ENCODE peak calls at places on chromosome 16, in seven cellular contexts. M is K562, S is HCT116, J is GM12878, T is H1, L is HepG2, G is SK-N-SH. B is an unnamed sample.

GRCh38 chr16:15564619-15565339 is 78.2 kb downstream of the MARF1 start:
- DNase-seq in M (no peak), S (no peak), J (no peak), T (no peak), L (no peak), G (no peak), B (no peak)

GRCh38 chr16:88472637-88473205 is 19.6 kb downstream of the ZFPM1 start:
- DNase-seq in M (no peak), S (no peak), J (no peak), T (no peak), L (no peak), G (no peak), B (no peak)

GRCh38 chr16:29974291-29975133 is 844 bp downstream of the TAOK2 start:
- DNase-seq in M (peak), S (no peak), J (no peak), T (no peak), L (no peak), G (peak), B (no peak)

GRCh38 chr16:46920402-46921068 is 36.4 kb downstream of the GPT2 start:
- DNase-seq in M (no peak), S (peak), J (no peak), T (no peak), L (peak), G (no peak), B (peak)

GRCh38 chr16:4494746-4495490 is 18.7 kb downstream of the HMOX2 start:
- DNase-seq in M (no peak), S (peak), J (no peak), T (no peak), L (no peak), G (no peak), B (no peak)

GRCh38 chr16:1019234-1019933 is 37.8 kb downstream of the SOX8 start:
- DNase-seq in M (no peak), S (no peak), J (no peak), T (no peak), L (no peak), G (peak), B (no peak)

GRCh38 chr16:56743840-56744239 is 13.9 kb downstream of the NUP93 start:
- DNase-seq in M (peak), S (no peak), J (no peak), T (no peak), L (no peak), G (no peak), B (no peak)

GRCh38 chr16:63913278-63913677 is 1208.6 kb downstream of the CDH11 start:
- DNase-seq in M (no peak), S (no peak), J (no peak), T (no peak), L (no peak), G (no peak), B (no peak)

GRCh38 chr16:85430523-85431381 is 182.4 kb upstream of the GSE1 start:
- DNase-seq in M (no peak), S (no peak), J (no peak), T (no peak), L (no peak), G (peak), B (no peak)

GRCh38 chr16:10610499-10611184 is 30.2 kb upstream of the EMP2 start:
- DNase-seq in M (no peak), S (no peak), J (no peak), T (no peak), L (peak), G (no peak), B (no peak)

GRCh38 chr16:10609410-10609774 is 29.0 kb upstream of the EMP2 start:
- DNase-seq in M (no peak), S (no peak), J (no peak), T (no peak), L (no peak), G (no peak), B (no peak)

GRCh38 chr16:10606607-10607006 is 26.2 kb upstream of the EMP2 start:
- DNase-seq in M (no peak), S (no peak), J (no peak), T (no peak), L (no peak), G (no peak), B (no peak)

GRCh38 chr16:10607157-10607556 is 26.8 kb upstream of the EMP2 start:
- DNase-seq in M (no peak), S (no peak), J (no peak), T (no peak), L (no peak), G (no peak), B (no peak)

DNA sequence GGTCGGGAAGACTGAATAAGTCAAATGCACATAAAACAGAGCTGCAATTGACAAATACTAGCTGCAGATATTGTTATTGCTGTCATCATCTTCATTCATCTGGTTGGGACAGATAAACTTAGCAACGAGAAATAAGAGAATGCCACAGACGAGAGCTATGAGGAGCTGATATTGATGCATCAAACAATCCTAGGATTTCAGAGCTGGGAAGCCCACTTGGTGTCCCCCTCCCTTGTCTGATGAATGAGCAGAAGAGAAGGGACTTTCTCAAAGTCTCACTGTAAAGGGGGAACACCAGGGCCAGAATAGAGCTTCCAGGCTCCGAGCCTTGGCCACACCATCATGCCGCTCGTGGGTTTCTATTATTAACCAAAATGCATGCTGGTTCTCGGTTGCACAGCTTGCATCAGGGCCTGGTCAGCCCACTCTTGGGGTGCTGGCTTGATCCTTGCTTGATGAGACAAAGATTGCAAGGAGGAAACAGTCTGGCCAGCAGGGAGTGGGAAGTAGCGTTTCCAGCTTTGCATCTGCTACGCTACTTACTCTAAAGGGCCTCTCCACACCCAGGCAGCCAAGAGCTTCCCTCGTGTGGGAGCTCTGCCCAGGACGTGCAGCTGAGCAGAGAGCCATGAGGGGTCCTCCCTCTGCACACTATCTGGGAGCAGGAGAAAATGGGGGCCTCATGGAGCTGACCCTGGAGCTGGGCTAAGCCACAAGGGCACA is 28.4 kb upstream of the EMP2 start:
- DNase-seq in M (no peak), S (no peak), J (no peak), T (no peak), L (no peak), G (no peak), B (no peak)
- TF ChIP-seq JUND in M (no peak), S (no peak), J (no peak), T (no peak), L (no peak), G (no peak), B (no peak)

GRCh38 chr16:66146689-66147330 is 219.7 kb upstream of the CDH5 start:
- DNase-seq in M (no peak), S (no peak), J (no peak), T (no peak), L (no peak), G (no peak), B (no peak)
- TF ChIP-seq JUND in M (no peak), S (no peak), J (no peak), T (no peak), L (no peak), G (no peak), B (no peak)

DNA sequence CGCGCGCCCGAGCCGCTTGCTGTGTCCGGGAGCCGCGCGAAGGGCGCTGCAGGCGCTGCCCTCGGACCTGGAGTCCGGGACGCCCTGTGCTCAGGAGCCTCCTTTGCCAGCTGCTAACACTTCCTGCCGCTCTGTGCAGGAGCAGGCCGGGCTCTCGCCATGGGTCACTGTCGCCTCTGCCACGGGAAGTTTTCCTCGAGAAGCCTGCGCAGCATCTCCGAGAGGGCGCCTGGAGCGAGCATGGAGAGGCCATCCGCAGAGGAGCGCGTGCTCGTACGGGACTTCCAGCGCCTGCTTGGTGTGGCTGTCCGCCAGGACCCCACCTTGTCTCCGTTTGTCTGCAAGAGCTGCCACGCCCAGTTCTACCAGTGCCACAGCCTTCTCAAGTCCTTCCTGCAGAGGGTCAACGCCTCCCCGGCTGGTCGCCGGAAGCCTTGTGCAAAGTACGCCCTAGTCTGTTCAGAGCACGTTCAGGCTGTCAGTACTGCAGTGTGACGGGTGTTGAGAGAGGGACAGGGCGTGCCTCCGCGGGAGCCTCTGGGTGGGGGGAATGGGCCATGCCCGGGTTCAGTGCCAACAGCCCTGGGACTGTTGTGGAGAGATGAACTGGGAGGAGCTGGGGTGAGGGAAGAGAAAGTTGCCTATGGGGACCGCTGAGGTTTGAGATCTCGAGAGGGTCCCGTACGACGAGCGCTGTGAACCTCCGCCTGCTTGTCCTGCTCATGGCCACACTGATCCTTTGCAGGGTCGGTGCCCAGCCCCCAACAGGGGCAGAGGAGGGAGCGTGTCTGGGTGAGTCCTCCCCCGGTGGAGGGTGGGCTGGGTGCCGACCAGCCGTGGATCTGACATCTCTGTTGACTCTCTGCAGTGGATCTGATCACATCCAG is 1.3 kb downstream of the ZNF276 start:
- DNase-seq in M (no peak), S (peak), J (no peak), T (no peak), L (no peak), G (no peak), B (no peak)
- TF ChIP-seq JUND in M (no peak), S (no peak), J (no peak), T (no peak), L (no peak), G (no peak), B (no peak)

GRCh38 chr16:54268340-54268739 is 18.2 kb downstream of the IRX3 start:
- DNase-seq in M (no peak), S (no peak), J (no peak), T (no peak), L (peak), G (no peak), B (no peak)
- TF ChIP-seq JUND in M (no peak), S (no peak), J (no peak), T (no peak), L (peak), G (no peak), B (no peak)

GRCh38 chr16:49876716-49877129 is 20.8 kb upstream of the ZNF423 start:
- DNase-seq in M (peak), S (no peak), J (no peak), T (peak), L (no peak), G (peak), B (no peak)
- TF ChIP-seq JUND in M (no peak), S (no peak), J (no peak), T (no peak), L (no peak), G (no peak), B (no peak)

GRCh38 chr16:54397838-54398237 is 111.3 kb upstream of the IRX3 start:
- DNase-seq in M (no peak), S (no peak), J (no peak), T (no peak), L (no peak), G (no peak), B (no peak)
- TF ChIP-seq JUND in M (no peak), S (no peak), J (no peak), T (no peak), L (no peak), G (no peak), B (no peak)

GRCh38 chr16:82603784-82604411 is 22.9 kb upstream of the CDH13 start:
- DNase-seq in M (no peak), S (peak), J (no peak), T (no peak), L (peak), G (no peak), B (no peak)
- TF ChIP-seq JUND in M (no peak), S (no peak), J (no peak), T (no peak), L (no peak), G (no peak), B (no peak)

B was measured in T47D.